ENCODE peak calls at places on chromosomes 12 and 14, in six cellular contexts. U, M, K, F, Z and O are unnamed samples.

GRCh38 chr12:92089559-92089958 is 56.1 kb downstream of the BTG1 start:
- DNase-seq in U (no peak), M (no peak), K (no peak), F (no peak), Z (no peak), O (no peak)

GRCh38 chr14:93056840-93057585 is 58.7 kb downstream of the ITPK1 start:
- DNase-seq in U (no peak), M (no peak), K (no peak), F (no peak), Z (no peak), O (no peak)

GRCh38 chr12:24596768-24597388 is 352.0 kb downstream of the BCAT1 start:
- DNase-seq in U (peak), M (no peak), K (peak), F (no peak), Z (no peak), O (peak)

GRCh38 chr12:77834618-77835017 is 3.9 kb downstream of the NAV3 start:
- DNase-seq in U (no peak), M (no peak), K (no peak), F (no peak), Z (no peak), O (no peak)

GRCh38 chr12:121095544-121096198 is 37.0 kb upstream of the P2RX7 start:
- DNase-seq in U (peak), M (peak), K (peak), F (peak), Z (peak), O (peak)

GRCh38 chr14:99971929-99972747 is 93.1 kb upstream of the EVL start:
- DNase-seq in U (no peak), M (no peak), K (peak), F (no peak), Z (no peak), O (no peak)

GRCh38 chr14:26577711-26578110 is 20.1 kb downstream of the NOVA1 start:
- DNase-seq in U (peak), M (no peak), K (no peak), F (no peak), Z (no peak), O (no peak)

GRCh38 chr12:56321027-56321426 is 5.2 kb upstream of the CNPY2 start:
- DNase-seq in U (peak), M (no peak), K (no peak), F (no peak), Z (no peak), O (no peak)